ENCODE peak calls at places on chromosomes 1 and 21, in four cellular contexts. J is right cardiac atrium, Q is neuronal stem cell, E is body of pancreas. R is an unnamed sample. For H3K4me1 and H3K9me3, the result is how much of the 10 kb centered on the place peaks cover.

GRCh38 chr1:11908139-11909021 is 17.8 kb downstream of the KIAA2013 start:
- DNase-seq in E (peak), Q (peak), J (peak), R (peak)

GRCh38 chr1:179143332-179143731 is 61.5 kb downstream of the TOR3A start:
- DNase-seq in E (no peak), Q (no peak), J (no peak), R (no peak)

GRCh38 chr1:161207173-161207572 is 5.0 kb downstream of the NDUFS2 start:
- DNase-seq in Q (no peak), E (peak), J (peak), R (no peak)

GRCh38 chr1:232984577-232985425 is 34.4 kb downstream of the NTPCR start:
- DNase-seq in J (no peak), Q (no peak), E (no peak), R (no peak)

GRCh38 chr1:148318123-148318899 is 164.8 kb downstream of the PPIAL4G start:
- DNase-seq in J (peak), E (no peak), Q (no peak), R (no peak)

GRCh38 chr1:178912597-178912996 is 41.7 kb upstream of the ANGPTL1 start:
- DNase-seq in Q (no peak), E (no peak), J (no peak), R (no peak)

GRCh38 chr1:192161974-192162373 is 3.7 kb downstream of the RGS18 start:
- DNase-seq in J (no peak), E (no peak), Q (no peak), R (no peak)

GRCh38 chr1:35886606-35887431 is 3.8 kb downstream of the AGO1 start:
- DNase-seq in E (no peak), J (no peak), Q (no peak), R (peak)

GRCh38 chr1:226405411-226405988 is 2.4 kb downstream of the PARP1 start:
- DNase-seq in J (no peak), Q (no peak), E (no peak), R (peak)

GRCh38 chr1:1601564-1602320 is 1.8 kb upstream of the FNDC10 start:
- DNase-seq in Q (no peak), E (peak), J (no peak), R (no peak)

GRCh38 chr1:230012093-230012393 is 55.0 kb upstream of the GALNT2 start:
- DNase-seq in E (no peak), J (no peak), Q (no peak), R (no peak)

GRCh38 chr1:223123238-223123976 is 19.6 kb downstream of the TLR5 start:
- DNase-seq in J (peak), E (peak), Q (no peak), R (peak)

GRCh38 chr1:37741130-37741529 is 23.8 kb downstream of the EPHA10 start:
- DNase-seq in J (no peak), E (no peak), Q (no peak), R (no peak)

GRCh38 chr1:145690587-145691558 is 16.3 kb downstream of the PDZK1 start:
- DNase-seq in J (no peak), E (peak), Q (no peak), R (no peak)

GRCh38 chr1:243501002-243501401 is 245.2 kb downstream of the SDCCAG8 start:
- DNase-seq in E (no peak), Q (no peak), J (no peak), R (no peak)

GRCh38 chr1:63326106-63326472 is 3.7 kb downstream of the FOXD3 start:
- DNase-seq in Q (no peak), J (no peak), E (no peak), R (no peak)

GRCh38 chr1:15848929-15849774 is 1.6 kb downstream of the SPEN start:
- DNase-seq in E (peak), J (peak), Q (peak), R (peak)

GRCh38 chr1:56477164-56478111 is 101.9 kb downstream of the PLPP3 start:
- DNase-seq in Q (peak), J (peak), E (peak), R (no peak)

GRCh38 chr21:43262427-43262826 is 93.6 kb downstream of the CRYAA start:
- DNase-seq in E (no peak), J (peak), Q (no peak), R (peak)

GRCh38 chr1:152983234-152983633 is 647 bp upstream of the SPRR1A start:
- DNase-seq in E (no peak), Q (no peak), J (no peak), R (no peak)

GRCh38 chr1:182575540-182576149 is 13.4 kb downstream of the RNASEL start:
- DNase-seq in J (no peak), E (no peak), Q (no peak), R (no peak)

GRCh38 chr1:206635983-206636354 is 633 bp downstream of the DYRK3 start:
- DNase-seq in J (no peak), E (no peak), Q (no peak), R (peak)

GRCh38 chr1:113467991-113468390 is 77.7 kb downstream of the MAGI3 start:
- DNase-seq in Q (no peak), E (no peak), J (no peak), R (no peak)

GRCh38 chr1:200090252-200091159 is 63.0 kb downstream of the NR5A2 start:
- DNase-seq in E (no peak), Q (no peak), J (no peak), R (no peak)

GRCh38 chr1:41898191-41898713 is 20.5 kb downstream of the HIVEP3 start:
- DNase-seq in Q (no peak), E (no peak), J (peak), R (no peak)

GRCh38 chr1:205525495-205526285 is 21.2 kb downstream of the CDK18 start:
- DNase-seq in J (peak), Q (no peak), E (no peak), R (no peak)

GRCh38 chr1:7808253-7808844 is 24.3 kb downstream of the PER3 start:
- DNase-seq in J (no peak), E (no peak), Q (no peak), R (peak)

GRCh38 chr1:100354971-100355394 is 2.7 kb downstream of the CDC14A start:
- DNase-seq in E (peak), J (no peak), Q (no peak), R (peak)

GRCh38 chr1:226308166-226308722 is 720 bp downstream of the LIN9 start:
- DNase-seq in E (peak), Q (no peak), J (no peak), R (peak)

GRCh38 chr1:43284711-43285110 is 670 bp downstream of the C1orf210 start:
- DNase-seq in Q (no peak), E (no peak), J (no peak), R (no peak)

GRCh38 chr21:26572026-26572425 is 1.1 kb downstream of the CYYR1 start:
- DNase-seq in J (no peak), Q (no peak), E (no peak), R (peak)

GRCh38 chr1:54791880-54792522 is 9.1 kb downstream of the TTC22 start:
- DNase-seq in J (no peak), E (no peak), Q (no peak), R (peak)

GRCh38 chr1:31423418-31423947 is 10.5 kb downstream of the SERINC2 start:
- DNase-seq in J (no peak), E (no peak), Q (no peak), R (peak)

GRCh38 chr1:3908886-3909517 is 8.9 kb upstream of the C1orf174 start:
- DNase-seq in E (no peak), J (no peak), Q (no peak), R (no peak)

GRCh38 chr1:217048104-217048707 is 325.0 kb upstream of the ESRRG start:
- DNase-seq in Q (no peak), J (no peak), E (no peak), R (peak)

GRCh38 chr1:171743014-171743870 is 1.4 kb upstream of the VAMP4 start:
- DNase-seq in J (no peak), Q (no peak), E (no peak), R (peak)

GRCh38 chr1:209040351-209040750 is 543.2 kb upstream of the CAMK1G start:
- DNase-seq in J (no peak), E (no peak), Q (no peak), R (no peak)
- H3K27ac ChIP-seq in J (no peak), E (no peak), Q (no peak), R (no peak)

DNA sequence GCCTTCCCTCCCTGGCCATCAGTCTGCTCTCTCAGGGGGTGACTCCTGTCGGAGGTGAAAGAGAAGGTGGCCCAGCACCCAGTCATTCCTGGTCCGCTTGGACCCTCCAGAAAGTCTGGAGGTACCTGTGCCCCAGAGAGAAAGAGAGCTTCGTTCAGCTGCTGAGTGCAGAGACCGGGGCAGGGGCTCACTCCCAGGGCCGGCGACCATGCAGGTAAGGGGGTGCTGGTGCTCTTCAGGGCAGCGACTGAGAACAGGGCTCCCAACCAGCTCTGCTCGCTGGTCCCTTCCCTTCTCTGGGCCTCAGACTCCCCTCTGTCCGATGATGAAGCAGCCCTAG is 30.1 kb downstream of the HSPG2 start:
- DNase-seq in Q (no peak), E (no peak), J (peak), R (no peak)
- H3K4me1 ChIP-seq in Q (under half), E (under half), J (half or more), R (under half)

GRCh38 chr1:247182994-247183393 is 11.2 kb upstream of the ZNF124 start:
- DNase-seq in J (no peak), Q (no peak), E (no peak), R (no peak)

GRCh38 chr1:247180581-247180980 is 8.8 kb upstream of the ZNF124 start:
- DNase-seq in J (no peak), E (no peak), Q (no peak), R (no peak)

GRCh38 chr1:247189981-247190798 is 18.4 kb upstream of the ZNF124 start:
- DNase-seq in E (no peak), J (no peak), Q (no peak), R (no peak)

GRCh38 chr1:247184254-247184653 is 12.4 kb upstream of the ZNF124 start:
- DNase-seq in J (no peak), E (no peak), Q (no peak), R (no peak)
- H3K9me3 ChIP-seq in J (under half), E (under half), Q (under half), R (under half)

GRCh38 chr1:59316497-59317128 is 19.7 kb downstream of the FGGY start:
- DNase-seq in Q (no peak), E (no peak), J (no peak), R (peak)
- H3K27ac ChIP-seq in Q (no peak), E (no peak), J (peak), R (peak)